ENCODE peak calls at places on chromosome 7, in nine cellular contexts. C, M, V, E, D, Q, O, G and P are unnamed samples.

GRCh38 chr7:33952824-33953223 is 47.5 kb downstream of the BMPER start:
- DNase-seq in D (no peak), Q (peak; percentile 84), E (no peak), M (no peak), V (no peak), O (no peak), C (no peak), G (no peak), P (no peak)

GRCh38 chr7:20779041-20779440 is 7.6 kb downstream of the SP8 start:
- DNase-seq in G (no peak), M (no peak), E (no peak), D (no peak), V (no peak), O (no peak), Q (no peak), C (no peak), P (no peak)

GRCh38 chr7:22269963-22270362 is 87.0 kb downstream of the RAPGEF5 start:
- DNase-seq in C (no peak), Q (no peak), G (no peak), D (no peak), V (no peak), O (no peak), M (no peak), E (no peak), P (no peak)

GRCh38 chr7:106185719-106186118 is 73.6 kb upstream of the SYPL1 start:
- DNase-seq in O (no peak), D (no peak), E (no peak), C (no peak), Q (no peak), V (no peak), M (no peak), G (no peak), P (no peak)

GRCh38 chr7:152016947-152017346 is 8.5 kb upstream of the GALNT11 start:
- DNase-seq in G (no peak), C (no peak), O (no peak), M (no peak), Q (no peak), V (no peak), D (no peak), E (no peak), P (no peak)

GRCh38 chr7:29454899-29455451 is 108.7 kb upstream of the PRR15 start:
- DNase-seq in D (no peak), M (no peak), Q (no peak), E (no peak), V (no peak), G (no peak), C (no peak), O (no peak), P (no peak)

GRCh38 chr7:106021211-106022067 is 58.4 kb downstream of the CDHR3 start:
- DNase-seq in E (no peak), M (no peak), D (no peak), O (peak; percentile 62), Q (peak; percentile 32), V (no peak), G (no peak), C (peak; percentile 41), P (peak; percentile 53)

GRCh38 chr7:5827755-5828154 is 46.3 kb upstream of the RNF216 start:
- DNase-seq in M (no peak), E (peak; percentile 43), V (peak; percentile 35), G (no peak), O (no peak), C (peak; percentile 67), D (no peak), Q (no peak), P (peak; percentile 53)

GRCh38 chr7:66558660-66559465 is 69.8 kb upstream of the KCTD7 start:
- DNase-seq in D (no peak), Q (no peak), M (no peak), C (peak; percentile 46), G (no peak), E (no peak), V (no peak), O (no peak), P (peak; percentile 57)

GRCh38 chr7:124992881-124993562 is 63.4 kb upstream of the POT1 start:
- DNase-seq in Q (peak; percentile 78), E (no peak), V (peak; percentile 84), D (no peak), G (no peak), M (peak; percentile 79), O (no peak), C (no peak), P (no peak)

GRCh38 chr7:95820778-95821177 is 48.4 kb downstream of the DYNC1I1 start:
- DNase-seq in D (no peak), V (no peak), M (no peak), Q (no peak), E (no peak), C (no peak), G (no peak), O (no peak), P (no peak)

GRCh38 chr7:141366098-141366621 is 185.1 kb upstream of the AGK start:
- DNase-seq in C (no peak), D (no peak), O (no peak), M (no peak), Q (no peak), V (no peak), E (no peak), G (no peak), P (peak; percentile 80)

GRCh38 chr7:106452031-106452851 is 167.5 kb upstream of the NAMPT start:
- DNase-seq in E (no peak), C (no peak), M (no peak), Q (no peak), G (no peak), D (no peak), V (no peak), O (no peak), P (peak; percentile 14)

GRCh38 chr7:34838329-34838728 is 180.3 kb downstream of the NPSR1 start:
- DNase-seq in E (no peak), Q (no peak), V (peak; percentile 27), D (no peak), O (peak; percentile 35), C (no peak), M (no peak), G (no peak), P (no peak)

GRCh38 chr7:123352226-123352550 is 152.4 kb upstream of the SLC13A1 start:
- DNase-seq in Q (no peak), G (no peak), M (no peak), E (no peak), O (no peak), C (no peak), V (no peak), D (no peak), P (no peak)